ENCODE peak calls at places on chromosomes 5 and 9, in six cellular contexts. Z is cardiac muscle cell, N is mesenchymal stem cell, H is endodermal cell, K is heart left ventricle, F is OCI-LY7. Y is an unnamed sample.

GRCh38 chr9:95096807-95097206 is 220.7 kb downstream of the FANCC start:
- DNase-seq in N (no peak), Z (no peak), F (no peak), H (no peak), K (no peak), Y (no peak)

GRCh38 chr5:170571331-170571731 is 67.5 kb downstream of the KCNIP1 start:
- DNase-seq in K (no peak), H (peak), Z (no peak), F (no peak), N (peak), Y (no peak)

GRCh38 chr5:10632110-10632903 is 68.4 kb downstream of the ANKRD33B start:
- DNase-seq in H (no peak), N (peak), K (no peak), Z (no peak), F (peak), Y (no peak)

GRCh38 chr5:10590226-10591047 is 26.6 kb downstream of the ANKRD33B start:
- DNase-seq in H (peak), N (peak), F (no peak), Z (no peak), K (no peak), Y (no peak)

GRCh38 chr9:4519604-4520003 is 29.3 kb downstream of the SLC1A1 start:
- DNase-seq in Z (no peak), H (no peak), N (peak), K (no peak), F (no peak), Y (no peak)

GRCh38 chr9:131270171-131271015 is 5.9 kb downstream of the FAM78A start:
- DNase-seq in H (peak), Z (no peak), K (peak), F (peak), N (no peak), Y (no peak)

GRCh38 chr5:9201011-9201410 is 344.9 kb downstream of the SEMA5A start:
- DNase-seq in H (no peak), K (no peak), N (no peak), F (no peak), Z (no peak), Y (no peak)

GRCh38 chr5:123690821-123691220 is 178.8 kb downstream of the CSNK1G3 start:
- DNase-seq in F (no peak), N (peak), H (no peak), Z (no peak), K (no peak), Y (no peak)

GRCh38 chr5:142286111-142286510 is 38.7 kb downstream of the SPRY4 start:
- DNase-seq in K (no peak), Z (no peak), F (no peak), N (no peak), H (no peak), Y (no peak)

GRCh38 chr5:89037090-89037489 is 154.1 kb upstream of the MEF2C start:
- DNase-seq in F (no peak), N (peak), H (no peak), K (no peak), Z (no peak), Y (no peak)

GRCh38 chr9:84513473-84513872 is 156.1 kb upstream of the NTRK2 start:
- DNase-seq in K (no peak), F (no peak), Z (no peak), H (no peak), N (no peak), Y (no peak)

GRCh38 chr5:81904861-81905260 is 67.0 kb upstream of the ATG10 start:
- DNase-seq in F (no peak), K (no peak), Z (no peak), N (no peak), H (peak), Y (no peak)

GRCh38 chr9:14899815-14900193 is 10.4 kb downstream of the FREM1 start:
- DNase-seq in K (no peak), H (no peak), N (no peak), Z (no peak), F (no peak), Y (no peak)

GRCh38 chr5:136781464-136781863 is 416.1 kb upstream of the TRPC7 start:
- DNase-seq in H (no peak), N (peak), Z (no peak), F (no peak), K (no peak), Y (no peak)

DNA sequence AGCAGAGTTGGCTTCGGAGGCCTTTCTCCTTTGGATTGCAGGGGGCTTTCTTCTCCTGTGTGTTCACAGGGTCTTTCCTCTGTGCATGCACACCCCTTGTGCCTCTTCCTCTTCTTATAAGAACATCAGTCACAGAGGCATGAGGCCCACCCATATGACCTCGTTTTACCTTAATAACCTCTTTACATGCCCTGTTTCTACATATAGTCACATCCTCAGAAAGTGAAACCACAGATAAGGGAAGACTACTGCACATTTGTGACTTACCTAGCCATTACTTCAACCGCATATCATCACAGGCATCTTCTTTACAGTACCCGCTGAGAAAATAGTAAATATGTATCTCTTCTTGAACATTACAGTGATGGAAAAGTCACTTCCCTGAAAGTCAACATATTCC is 204.9 kb upstream of the TARS1 start:
- DNase-seq in F (peak), Z (no peak), K (no peak), N (no peak), H (no peak), Y (no peak)
- H3K27ac ChIP-seq in F (peak), Z (no peak), K (no peak), N (no peak), H (no peak), Y (no peak)

GRCh38 chr5:138824516-138824915 is 50.6 kb downstream of the LRRTM2 start:
- DNase-seq in F (no peak), Z (no peak), N (peak), H (no peak), K (no peak), Y (no peak)
- H3K27ac ChIP-seq in F (no peak), Z (peak), N (no peak), H (no peak), K (peak), Y (no peak)

DNA sequence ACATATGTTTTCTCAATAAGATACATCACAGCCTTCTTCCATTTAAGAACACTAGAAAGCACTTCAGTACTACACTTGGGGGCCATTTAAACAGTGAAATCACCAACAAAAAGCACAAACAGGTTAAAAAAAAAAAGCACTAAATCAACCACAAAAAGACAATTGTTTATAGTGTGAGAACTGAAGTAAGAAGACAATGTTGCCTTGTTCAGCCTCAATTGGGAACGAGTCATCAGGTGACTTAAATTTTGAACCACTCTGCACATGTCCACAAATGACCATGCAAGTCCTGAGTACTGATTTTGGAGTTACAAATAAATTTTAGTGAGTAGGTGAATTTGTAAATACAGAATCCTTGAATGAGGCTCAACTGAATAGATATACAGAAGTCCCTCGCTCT is 37.2 kb upstream of the HNRNPA0 start:
- DNase-seq in K (no peak), N (no peak), Z (no peak), H (no peak), F (no peak), Y (no peak)
- H3K27ac ChIP-seq in K (no peak), N (no peak), Z (no peak), H (no peak), F (no peak), Y (no peak)

DNA sequence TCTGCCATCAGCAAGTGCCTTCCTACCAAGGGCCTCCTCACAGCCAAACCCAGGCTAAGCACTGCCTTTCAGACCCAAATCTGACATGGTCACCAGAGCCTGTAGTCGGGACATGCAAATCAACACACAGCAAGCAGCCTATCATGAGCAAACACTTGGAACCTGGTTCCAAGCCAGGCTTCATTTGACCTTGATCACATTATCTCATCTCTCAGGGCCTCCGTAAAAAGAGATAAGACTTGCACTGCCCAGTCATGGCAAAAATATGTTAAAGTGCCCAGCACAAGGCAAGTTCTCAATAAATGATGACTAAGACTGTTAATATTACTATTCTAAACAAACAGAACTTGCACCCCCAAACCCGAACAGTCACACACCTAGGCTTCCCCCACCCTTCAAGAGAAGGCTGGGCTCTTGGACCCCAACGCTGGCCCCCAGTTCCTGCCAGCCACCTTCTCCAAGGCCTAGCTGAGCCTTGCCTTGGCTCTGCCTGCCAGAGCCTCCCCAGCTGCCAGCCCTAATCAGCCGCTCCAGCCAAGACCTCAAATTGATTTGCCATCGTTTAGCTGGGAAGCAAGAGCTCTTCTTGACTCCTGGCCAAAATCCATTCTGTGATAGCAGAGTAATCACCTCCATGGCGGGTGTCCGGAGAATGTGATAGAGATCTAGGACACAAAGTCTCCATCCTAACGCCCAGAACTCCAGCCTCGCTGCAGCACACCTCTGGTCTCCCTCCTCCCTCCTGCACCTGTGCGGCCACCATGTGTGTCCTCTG is 18.7 kb downstream of the CPLX2 start:
- DNase-seq in H (no peak), F (no peak), Z (peak), N (no peak), K (no peak), Y (no peak)
- H3K27ac ChIP-seq in H (no peak), F (no peak), Z (peak), N (no peak), K (no peak), Y (no peak)

DNA sequence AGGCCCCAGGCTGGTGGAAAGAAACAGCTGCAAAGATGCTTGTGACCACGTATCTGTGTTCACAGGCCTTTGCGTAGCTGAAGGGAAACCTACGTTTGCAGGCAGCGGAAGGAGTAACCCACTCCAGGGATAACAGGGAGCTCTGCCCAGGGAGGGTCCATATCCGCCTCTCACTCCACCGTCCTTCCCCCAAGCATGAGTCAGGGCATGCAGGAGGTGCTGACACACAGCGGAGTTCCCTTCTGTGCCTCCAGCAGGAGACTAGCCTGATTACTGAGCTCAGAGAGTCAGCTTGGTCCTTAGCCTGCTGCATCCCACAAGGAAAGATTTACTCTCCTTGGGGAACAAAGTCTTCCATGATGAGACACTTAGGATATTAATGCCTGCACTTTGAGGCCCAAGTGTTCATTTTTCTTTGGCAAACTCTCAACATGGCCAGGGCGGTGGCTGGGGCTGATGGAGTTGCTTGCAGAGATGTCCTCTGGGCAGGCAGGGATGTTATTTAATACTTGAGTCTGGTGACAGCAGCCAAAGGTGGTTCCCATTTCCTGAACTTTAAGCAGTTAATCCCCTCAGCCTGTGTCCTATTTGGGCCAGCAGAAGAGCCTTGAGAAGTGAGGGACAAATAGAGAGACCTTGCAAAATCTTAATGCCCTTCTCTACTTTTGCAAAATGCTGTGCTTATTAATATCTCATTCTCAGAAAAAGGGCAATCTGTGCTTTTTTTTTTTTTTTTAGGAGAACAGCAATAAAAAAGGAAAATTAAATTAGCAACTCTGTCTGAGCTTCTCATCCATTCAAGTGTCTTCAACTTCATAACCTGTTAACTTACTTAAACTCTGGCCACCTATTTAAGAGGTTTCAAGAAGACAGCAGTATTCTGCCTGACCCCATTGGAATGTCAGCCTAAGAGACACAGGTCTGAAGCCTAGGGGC is 222.1 kb downstream of the HSPA4 start:
- DNase-seq in H (no peak), N (peak), K (no peak), Z (no peak), F (no peak), Y (no peak)
- H3K27ac ChIP-seq in H (no peak), N (no peak), K (no peak), Z (no peak), F (no peak), Y (no peak)

GRCh38 chr5:131281868-131282234 is 18.0 kb downstream of the CDC42SE2 start:
- DNase-seq in Z (no peak), N (no peak), K (no peak), H (no peak), F (no peak), Y (no peak)

GRCh38 chr5:131280417-131280816 is 16.6 kb downstream of the CDC42SE2 start:
- DNase-seq in H (no peak), N (peak), K (no peak), Z (no peak), F (no peak), Y (no peak)

GRCh38 chr5:131279209-131279608 is 15.4 kb downstream of the CDC42SE2 start:
- DNase-seq in H (no peak), F (no peak), K (no peak), Z (no peak), N (no peak), Y (no peak)

GRCh38 chr5:131281133-131281867 is 17.4 kb downstream of the CDC42SE2 start:
- DNase-seq in Z (no peak), F (no peak), K (no peak), N (peak), H (no peak), Y (no peak)

DNA sequence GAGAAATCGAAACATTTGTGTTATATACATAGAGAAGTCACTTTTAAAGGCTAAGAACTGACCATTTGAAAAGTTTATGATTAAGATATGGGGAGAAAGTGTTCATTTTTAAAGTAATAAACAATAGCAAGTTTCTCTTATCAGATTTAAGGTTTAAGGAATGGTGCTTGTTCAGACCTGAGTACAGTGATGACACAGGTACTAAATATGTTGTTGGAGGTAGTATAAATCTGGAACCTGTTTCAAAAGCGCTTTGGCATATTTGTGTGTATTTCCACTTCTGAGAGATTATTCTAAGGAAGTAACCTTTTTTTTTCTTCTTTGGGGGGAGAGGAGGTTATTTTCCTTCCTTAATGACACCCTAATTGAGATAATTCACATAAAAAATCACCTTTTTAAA is 18.4 kb downstream of the CDC42SE2 start:
- DNase-seq in F (no peak), H (no peak), K (no peak), N (no peak), Z (no peak), Y (no peak)
- H3K27ac ChIP-seq in F (no peak), H (no peak), K (no peak), N (no peak), Z (no peak), Y (peak)

GRCh38 chr5:164119806-164120440 is 614.5 kb downstream of the MAT2B start:
- DNase-seq in H (peak), N (peak), F (no peak), K (no peak), Z (no peak), Y (no peak)

GRCh38 chr5:164115420-164115819 is 610.0 kb downstream of the MAT2B start:
- DNase-seq in Z (no peak), H (no peak), F (no peak), K (no peak), N (no peak), Y (no peak)
- H3K27ac ChIP-seq in Z (no peak), H (no peak), F (no peak), K (no peak), N (no peak), Y (no peak)

Y was measured in esophagus squamous epithelium.